ENCODE peak calls at places on chromosome 5, in nine cellular contexts. One of them, this sample, is unnamed.

GRCh38 chr5:53478411-53479044 is 1.9 kb upstream of the FST start:
- DNase-seq in astrocyte: peak
- DNase-seq in AG04450: no peak
- DNase-seq in mucosa of descending colon: peak
- DNase-seq in MM.1S: peak
- DNase-seq in left ventricle myocardium inferior: peak
- DNase-seq in astrocyte of the cerebellum: no peak
- DNase-seq in tibial artery: no peak
- DNase-seq in A549: peak
- DNase-seq in this sample: peak

GRCh38 chr5:34563951-34564705 is 92.0 kb upstream of the RAI14 start:
- DNase-seq in left ventricle myocardium inferior: peak
- DNase-seq in astrocyte of the cerebellum: no peak
- DNase-seq in tibial artery: no peak
- DNase-seq in mucosa of descending colon: no peak
- DNase-seq in AG04450: no peak
- DNase-seq in astrocyte: peak
- DNase-seq in A549: no peak
- DNase-seq in MM.1S: no peak
- DNase-seq in this sample: peak

GRCh38 chr5:91074615-91075014 is 308.5 kb downstream of the ARRDC3 start:
- DNase-seq in astrocyte: peak
- DNase-seq in AG04450: peak
- DNase-seq in tibial artery: no peak
- DNase-seq in left ventricle myocardium inferior: no peak
- DNase-seq in MM.1S: no peak
- DNase-seq in A549: no peak
- DNase-seq in mucosa of descending colon: no peak
- DNase-seq in astrocyte of the cerebellum: peak
- DNase-seq in this sample: peak

GRCh38 chr5:78984020-78984610 is 995 bp downstream of the ARSB start:
- DNase-seq in A549: no peak
- DNase-seq in MM.1S: peak
- DNase-seq in tibial artery: no peak
- DNase-seq in left ventricle myocardium inferior: no peak
- DNase-seq in AG04450: no peak
- DNase-seq in astrocyte: peak
- DNase-seq in mucosa of descending colon: no peak
- DNase-seq in astrocyte of the cerebellum: no peak
- DNase-seq in this sample: peak

GRCh38 chr5:6631441-6631840 is 1.4 kb downstream of the NSUN2 start:
- DNase-seq in astrocyte: no peak
- DNase-seq in astrocyte of the cerebellum: no peak
- DNase-seq in MM.1S: no peak
- DNase-seq in left ventricle myocardium inferior: no peak
- DNase-seq in tibial artery: no peak
- DNase-seq in AG04450: no peak
- DNase-seq in mucosa of descending colon: no peak
- DNase-seq in A549: no peak
- DNase-seq in this sample: no peak

GRCh38 chr5:68891718-68892117 is 202.1 kb upstream of the SLC30A5 start:
- DNase-seq in tibial artery: no peak
- DNase-seq in mucosa of descending colon: no peak
- DNase-seq in left ventricle myocardium inferior: no peak
- DNase-seq in astrocyte of the cerebellum: no peak
- DNase-seq in MM.1S: peak
- DNase-seq in astrocyte: no peak
- DNase-seq in A549: no peak
- DNase-seq in AG04450: no peak
- DNase-seq in this sample: no peak

GRCh38 chr5:154087260-154087659 is 48.5 kb downstream of the MFAP3 start:
- DNase-seq in left ventricle myocardium inferior: no peak
- DNase-seq in mucosa of descending colon: no peak
- DNase-seq in AG04450: no peak
- DNase-seq in MM.1S: peak
- DNase-seq in astrocyte: no peak
- DNase-seq in astrocyte of the cerebellum: peak
- DNase-seq in tibial artery: no peak
- DNase-seq in A549: no peak
- DNase-seq in this sample: peak

GRCh38 chr5:133996683-133997252 is 8.0 kb downstream of the VDAC1 start:
- DNase-seq in tibial artery: no peak
- DNase-seq in A549: no peak
- DNase-seq in MM.1S: no peak
- DNase-seq in left ventricle myocardium inferior: no peak
- DNase-seq in astrocyte of the cerebellum: no peak
- DNase-seq in AG04450: no peak
- DNase-seq in astrocyte: no peak
- DNase-seq in mucosa of descending colon: no peak
- DNase-seq in this sample: no peak

GRCh38 chr5:137619191-137619870 is 116.6 kb downstream of the KLHL3 start:
- DNase-seq in tibial artery: peak
- DNase-seq in astrocyte of the cerebellum: peak
- DNase-seq in A549: no peak
- DNase-seq in astrocyte: peak
- DNase-seq in AG04450: peak
- DNase-seq in mucosa of descending colon: no peak
- DNase-seq in left ventricle myocardium inferior: peak
- DNase-seq in MM.1S: no peak
- DNase-seq in this sample: peak

GRCh38 chr5:96079075-96079474 is 117.4 kb upstream of the ELL2 start:
- DNase-seq in left ventricle myocardium inferior: no peak
- DNase-seq in MM.1S: no peak
- DNase-seq in tibial artery: no peak
- DNase-seq in AG04450: peak
- DNase-seq in astrocyte of the cerebellum: peak
- DNase-seq in mucosa of descending colon: no peak
- DNase-seq in astrocyte: peak
- DNase-seq in A549: peak
- DNase-seq in this sample: peak

GRCh38 chr5:156913719-156914370 is 49.2 kb downstream of the TIMD4 start:
- DNase-seq in tibial artery: no peak
- DNase-seq in AG04450: no peak
- DNase-seq in A549: no peak
- DNase-seq in mucosa of descending colon: no peak
- DNase-seq in left ventricle myocardium inferior: no peak
- DNase-seq in astrocyte of the cerebellum: no peak
- DNase-seq in MM.1S: peak
- DNase-seq in astrocyte: no peak
- DNase-seq in this sample: no peak

GRCh38 chr5:127562252-127562651 is 44.8 kb downstream of the PRRC1 start:
- DNase-seq in astrocyte of the cerebellum: no peak
- DNase-seq in MM.1S: no peak
- DNase-seq in AG04450: no peak
- DNase-seq in left ventricle myocardium inferior: no peak
- DNase-seq in A549: no peak
- DNase-seq in tibial artery: no peak
- DNase-seq in mucosa of descending colon: no peak
- DNase-seq in astrocyte: no peak
- DNase-seq in this sample: no peak

GRCh38 chr5:42791151-42791550 is 20.5 kb downstream of the SELENOP start:
- DNase-seq in left ventricle myocardium inferior: no peak
- DNase-seq in astrocyte of the cerebellum: no peak
- DNase-seq in AG04450: no peak
- DNase-seq in MM.1S: no peak
- DNase-seq in tibial artery: no peak
- DNase-seq in A549: no peak
- DNase-seq in mucosa of descending colon: no peak
- DNase-seq in astrocyte: no peak
- DNase-seq in this sample: peak

GRCh38 chr5:962801-963200 is 45.8 kb upstream of the NKD2 start:
- DNase-seq in MM.1S: no peak
- DNase-seq in mucosa of descending colon: no peak
- DNase-seq in left ventricle myocardium inferior: no peak
- DNase-seq in astrocyte of the cerebellum: no peak
- DNase-seq in A549: no peak
- DNase-seq in tibial artery: no peak
- DNase-seq in AG04450: no peak
- DNase-seq in astrocyte: no peak
- DNase-seq in this sample: no peak

GRCh38 chr5:40904205-40904993 is 4.9 kb upstream of the C7 start:
- DNase-seq in MM.1S: peak
- DNase-seq in mucosa of descending colon: peak
- DNase-seq in tibial artery: peak
- DNase-seq in AG04450: peak
- DNase-seq in astrocyte of the cerebellum: peak
- DNase-seq in A549: peak
- DNase-seq in left ventricle myocardium inferior: peak
- DNase-seq in astrocyte: peak
- DNase-seq in this sample: peak

GRCh38 chr5:111158105-111158744 is 66.0 kb upstream of the CAMK4 start:
- DNase-seq in left ventricle myocardium inferior: peak
- DNase-seq in tibial artery: peak
- DNase-seq in astrocyte of the cerebellum: peak
- DNase-seq in mucosa of descending colon: no peak
- DNase-seq in AG04450: peak
- DNase-seq in A549: peak
- DNase-seq in astrocyte: peak
- DNase-seq in MM.1S: peak
- DNase-seq in this sample: peak

GRCh38 chr5:43429706-43430105 is 17.5 kb upstream of the CCL28 start:
- DNase-seq in astrocyte: no peak
- DNase-seq in mucosa of descending colon: no peak
- DNase-seq in astrocyte of the cerebellum: no peak
- DNase-seq in left ventricle myocardium inferior: no peak
- DNase-seq in MM.1S: no peak
- DNase-seq in A549: no peak
- DNase-seq in tibial artery: no peak
- DNase-seq in AG04450: no peak
- DNase-seq in this sample: no peak

GRCh38 chr5:169538935-169539334 is 44.6 kb upstream of the SPDL1 start:
- DNase-seq in MM.1S: no peak
- DNase-seq in left ventricle myocardium inferior: peak
- DNase-seq in astrocyte: no peak
- DNase-seq in mucosa of descending colon: no peak
- DNase-seq in A549: no peak
- DNase-seq in tibial artery: no peak
- DNase-seq in AG04450: no peak
- DNase-seq in astrocyte of the cerebellum: no peak
- DNase-seq in this sample: no peak

GRCh38 chr5:42799241-42799608 is 12.5 kb downstream of the SELENOP start:
- DNase-seq in tibial artery: no peak
- DNase-seq in MM.1S: no peak
- DNase-seq in astrocyte: no peak
- DNase-seq in AG04450: no peak
- DNase-seq in left ventricle myocardium inferior: no peak
- DNase-seq in A549: no peak
- DNase-seq in astrocyte of the cerebellum: no peak
- DNase-seq in mucosa of descending colon: no peak
- DNase-seq in this sample: no peak

DNA sequence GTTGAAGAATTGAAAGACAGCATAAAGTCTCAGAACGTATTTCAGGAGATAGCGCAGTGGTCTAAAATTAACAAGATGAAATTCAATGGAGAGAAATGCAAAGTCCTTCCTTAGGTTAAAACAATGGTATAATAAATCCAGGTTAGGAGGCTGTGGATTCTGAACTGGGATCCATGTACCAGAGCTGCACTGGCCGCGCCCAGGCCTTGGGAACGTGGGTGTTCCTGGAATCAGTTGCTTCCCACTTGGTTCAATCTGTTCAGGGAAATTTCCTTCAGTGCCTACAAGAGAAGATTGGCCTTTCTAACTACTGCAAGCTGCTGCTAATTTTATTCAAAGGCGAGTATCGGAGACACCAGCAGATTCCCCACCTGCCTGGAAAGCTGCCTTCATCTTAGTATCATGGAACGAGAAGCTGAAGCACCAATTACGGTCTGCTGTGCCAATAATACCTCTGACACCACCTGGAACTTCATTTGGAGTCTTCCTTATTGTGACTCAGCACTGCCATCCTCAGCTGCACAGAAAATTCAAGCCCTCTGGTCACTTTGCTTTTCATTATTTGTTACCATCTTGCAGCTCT is 14.3 kb upstream of the CTNND2 start:
- DNase-seq in A549: no peak
- DNase-seq in astrocyte: no peak
- DNase-seq in AG04450: no peak
- DNase-seq in left ventricle myocardium inferior: no peak
- DNase-seq in mucosa of descending colon: no peak
- DNase-seq in tibial artery: no peak
- DNase-seq in astrocyte of the cerebellum: no peak
- DNase-seq in MM.1S: no peak
- DNase-seq in this sample: no peak
- TF ChIP-seq CTCF in A549: no peak
- TF ChIP-seq CTCF in astrocyte: no peak
- TF ChIP-seq CTCF in AG04450: no peak
- TF ChIP-seq CTCF in left ventricle myocardium inferior: no peak
- TF ChIP-seq CTCF in mucosa of descending colon: no peak
- TF ChIP-seq CTCF in tibial artery: no peak
- TF ChIP-seq CTCF in astrocyte of the cerebellum: no peak
- TF ChIP-seq CTCF in MM.1S: no peak
- TF ChIP-seq CTCF in this sample: no peak

GRCh38 chr5:159917919-159918487 is 1.7 kb downstream of the ADRA1B start:
- DNase-seq in astrocyte of the cerebellum: no peak
- DNase-seq in A549: peak
- DNase-seq in mucosa of descending colon: no peak
- DNase-seq in AG04450: no peak
- DNase-seq in left ventricle myocardium inferior: no peak
- DNase-seq in tibial artery: no peak
- DNase-seq in MM.1S: no peak
- DNase-seq in astrocyte: no peak
- DNase-seq in this sample: no peak
- H3K4me3 ChIP-seq in astrocyte of the cerebellum: no peak
- H3K4me3 ChIP-seq in A549: peak
- H3K4me3 ChIP-seq in mucosa of descending colon: no peak
- H3K4me3 ChIP-seq in AG04450: no peak
- H3K4me3 ChIP-seq in left ventricle myocardium inferior: peak
- H3K4me3 ChIP-seq in tibial artery: peak
- H3K4me3 ChIP-seq in MM.1S: no peak
- H3K4me3 ChIP-seq in astrocyte: peak
- H3K4me3 ChIP-seq in this sample: peak

DNA sequence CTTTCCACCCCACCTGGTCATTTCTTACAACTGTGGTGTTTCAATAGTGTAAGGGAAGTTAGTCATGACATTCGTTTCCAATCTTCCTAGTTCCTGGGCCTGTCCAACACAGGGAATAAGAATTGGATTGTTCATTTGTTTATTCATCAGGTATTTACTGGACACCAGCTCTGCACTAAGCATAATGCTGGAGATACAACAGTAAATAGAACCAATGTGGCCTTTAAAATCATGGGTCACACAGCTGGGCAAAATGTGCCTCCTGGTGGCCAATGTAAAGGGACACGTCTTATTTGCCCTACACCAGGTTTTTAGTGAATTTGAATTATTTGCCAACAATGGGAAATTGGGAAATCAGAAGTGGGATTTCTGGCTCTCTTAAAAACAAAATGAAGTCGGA is 10.4 kb downstream of the ABLIM3 start:
- DNase-seq in astrocyte of the cerebellum: no peak
- DNase-seq in astrocyte: no peak
- DNase-seq in tibial artery: no peak
- DNase-seq in MM.1S: peak
- DNase-seq in left ventricle myocardium inferior: no peak
- DNase-seq in A549: no peak
- DNase-seq in mucosa of descending colon: no peak
- DNase-seq in AG04450: no peak
- DNase-seq in this sample: no peak
- TF ChIP-seq CTCF in astrocyte of the cerebellum: peak
- TF ChIP-seq CTCF in astrocyte: peak
- TF ChIP-seq CTCF in tibial artery: no peak
- TF ChIP-seq CTCF in MM.1S: peak
- TF ChIP-seq CTCF in left ventricle myocardium inferior: peak
- TF ChIP-seq CTCF in A549: peak
- TF ChIP-seq CTCF in mucosa of descending colon: no peak
- TF ChIP-seq CTCF in AG04450: peak
- TF ChIP-seq CTCF in this sample: peak

GRCh38 chr5:17114715-17115599 is 102.5 kb upstream of the BASP1 start:
- DNase-seq in MM.1S: no peak
- DNase-seq in AG04450: no peak
- DNase-seq in mucosa of descending colon: no peak
- DNase-seq in astrocyte: no peak
- DNase-seq in astrocyte of the cerebellum: no peak
- DNase-seq in tibial artery: no peak
- DNase-seq in A549: no peak
- DNase-seq in left ventricle myocardium inferior: no peak
- DNase-seq in this sample: no peak
- H3K4me3 ChIP-seq in MM.1S: no peak
- H3K4me3 ChIP-seq in AG04450: no peak
- H3K4me3 ChIP-seq in mucosa of descending colon: no peak
- H3K4me3 ChIP-seq in astrocyte: no peak
- H3K4me3 ChIP-seq in astrocyte of the cerebellum: no peak
- H3K4me3 ChIP-seq in tibial artery: no peak
- H3K4me3 ChIP-seq in A549: peak
- H3K4me3 ChIP-seq in left ventricle myocardium inferior: no peak
- H3K4me3 ChIP-seq in this sample: no peak